ENCODE peak calls at places on chromosomes 16 and 17, in six cellular contexts. One of them, this sample, is unnamed.

GRCh38 chr17:1362065-1362848 is 37.8 kb downstream of the YWHAE start:
- DNase-seq in iPS DF 6.9: no peak
- DNase-seq in neural progenitor cell: no peak
- DNase-seq in fibroblast of lung: peak; percentile 26
- DNase-seq in Peyer's patch: no peak
- DNase-seq in left ventricle myocardium inferior: no peak
- DNase-seq in this sample: no peak

GRCh38 chr16:83996481-83997252 is 28.6 kb downstream of the NECAB2 start:
- DNase-seq in iPS DF 6.9: no peak
- DNase-seq in neural progenitor cell: no peak
- DNase-seq in fibroblast of lung: no peak
- DNase-seq in Peyer's patch: no peak
- DNase-seq in left ventricle myocardium inferior: no peak
- DNase-seq in this sample: no peak

GRCh38 chr16:54424043-54424451 is 137.5 kb upstream of the IRX3 start:
- DNase-seq in iPS DF 6.9: no peak
- DNase-seq in neural progenitor cell: no peak
- DNase-seq in fibroblast of lung: no peak
- DNase-seq in Peyer's patch: no peak
- DNase-seq in left ventricle myocardium inferior: no peak
- DNase-seq in this sample: no peak

GRCh38 chr17:47252766-47253512 is 688 bp upstream of the ITGB3 start:
- DNase-seq in iPS DF 6.9: no peak
- DNase-seq in neural progenitor cell: no peak
- DNase-seq in fibroblast of lung: no peak
- DNase-seq in Peyer's patch: no peak
- DNase-seq in left ventricle myocardium inferior: no peak
- DNase-seq in this sample: no peak

GRCh38 chr17:11719203-11719602 is 120.9 kb downstream of the DNAH9 start:
- DNase-seq in iPS DF 6.9: no peak
- DNase-seq in neural progenitor cell: no peak
- DNase-seq in fibroblast of lung: no peak
- DNase-seq in Peyer's patch: no peak
- DNase-seq in left ventricle myocardium inferior: no peak
- DNase-seq in this sample: no peak

GRCh38 chr16:46768809-46769208 is 20.7 kb upstream of the MYLK3 start:
- DNase-seq in iPS DF 6.9: no peak
- DNase-seq in neural progenitor cell: no peak
- DNase-seq in fibroblast of lung: no peak
- DNase-seq in Peyer's patch: no peak
- DNase-seq in left ventricle myocardium inferior: no peak
- DNase-seq in this sample: no peak

GRCh38 chr16:73019456-73020362 is 28.2 kb downstream of the ZFHX3 start:
- DNase-seq in iPS DF 6.9: no peak
- DNase-seq in neural progenitor cell: no peak
- DNase-seq in fibroblast of lung: peak; percentile 90
- DNase-seq in Peyer's patch: no peak
- DNase-seq in left ventricle myocardium inferior: no peak
- DNase-seq in this sample: no peak

GRCh38 chr17:82090549-82091263 is 7.3 kb downstream of the FASN start:
- DNase-seq in iPS DF 6.9: no peak
- DNase-seq in neural progenitor cell: no peak
- DNase-seq in fibroblast of lung: no peak
- DNase-seq in Peyer's patch: no peak
- DNase-seq in left ventricle myocardium inferior: peak; percentile 11
- DNase-seq in this sample: no peak

GRCh38 chr16:11696266-11697012 is 28.2 kb downstream of the SNN start:
- DNase-seq in iPS DF 6.9: no peak
- DNase-seq in neural progenitor cell: no peak
- DNase-seq in fibroblast of lung: no peak
- DNase-seq in Peyer's patch: no peak
- DNase-seq in left ventricle myocardium inferior: no peak
- DNase-seq in this sample: no peak

GRCh38 chr16:68037820-68038597 is 14.9 kb downstream of the DUS2 start:
- DNase-seq in iPS DF 6.9: no peak
- DNase-seq in neural progenitor cell: no peak
- DNase-seq in fibroblast of lung: no peak
- DNase-seq in Peyer's patch: peak; percentile 33
- DNase-seq in left ventricle myocardium inferior: no peak
- DNase-seq in this sample: no peak

GRCh38 chr16:77304883-77305282 is 105.7 kb downstream of the SYCE1L start:
- DNase-seq in iPS DF 6.9: no peak
- DNase-seq in neural progenitor cell: no peak
- DNase-seq in fibroblast of lung: no peak
- DNase-seq in Peyer's patch: no peak
- DNase-seq in left ventricle myocardium inferior: no peak
- DNase-seq in this sample: no peak

GRCh38 chr16:29784901-29785500 is 5.5 kb upstream of the KIF22 start:
- DNase-seq in iPS DF 6.9: peak; percentile 86
- DNase-seq in neural progenitor cell: peak; percentile 90
- DNase-seq in fibroblast of lung: peak; percentile 58
- DNase-seq in Peyer's patch: peak; percentile 65
- DNase-seq in left ventricle myocardium inferior: peak; percentile 79
- DNase-seq in this sample: peak; percentile 74

GRCh38 chr16:24002619-24003018 is 166.8 kb downstream of the PRKCB start:
- DNase-seq in iPS DF 6.9: no peak
- DNase-seq in neural progenitor cell: no peak
- DNase-seq in fibroblast of lung: no peak
- DNase-seq in Peyer's patch: no peak
- DNase-seq in left ventricle myocardium inferior: no peak
- DNase-seq in this sample: no peak

GRCh38 chr16:68361485-68361884 is 50.7 kb downstream of the PRMT7 start:
- DNase-seq in iPS DF 6.9: no peak
- DNase-seq in neural progenitor cell: no peak
- DNase-seq in fibroblast of lung: no peak
- DNase-seq in Peyer's patch: no peak
- DNase-seq in left ventricle myocardium inferior: no peak
- DNase-seq in this sample: no peak

GRCh38 chr17:74686761-74687160 is 26.0 kb downstream of the CD300LF start:
- DNase-seq in iPS DF 6.9: no peak
- DNase-seq in neural progenitor cell: no peak
- DNase-seq in fibroblast of lung: no peak
- DNase-seq in Peyer's patch: no peak
- DNase-seq in left ventricle myocardium inferior: no peak
- DNase-seq in this sample: no peak

GRCh38 chr16:88451586-88452484 is 1.2 kb upstream of the ZFPM1 start:
- DNase-seq in iPS DF 6.9: no peak
- DNase-seq in neural progenitor cell: no peak
- DNase-seq in fibroblast of lung: no peak
- DNase-seq in Peyer's patch: no peak
- DNase-seq in left ventricle myocardium inferior: no peak
- DNase-seq in this sample: no peak

GRCh38 chr16:89354325-89354724 is 136.0 kb downstream of the ANKRD11 start:
- DNase-seq in iPS DF 6.9: no peak
- DNase-seq in neural progenitor cell: no peak
- DNase-seq in fibroblast of lung: no peak
- DNase-seq in Peyer's patch: no peak
- DNase-seq in left ventricle myocardium inferior: peak; percentile 56
- DNase-seq in this sample: no peak

GRCh38 chr17:43952724-43953666 is 745 bp downstream of the PYY start:
- DNase-seq in iPS DF 6.9: peak; percentile 78
- DNase-seq in neural progenitor cell: peak; percentile 93
- DNase-seq in fibroblast of lung: no peak
- DNase-seq in Peyer's patch: no peak
- DNase-seq in left ventricle myocardium inferior: no peak
- DNase-seq in this sample: no peak

GRCh38 chr16:80614908-80615696 is 74.3 kb downstream of the DYNLRB2 start:
- DNase-seq in iPS DF 6.9: no peak
- DNase-seq in neural progenitor cell: no peak
- DNase-seq in fibroblast of lung: peak; percentile 99
- DNase-seq in Peyer's patch: no peak
- DNase-seq in left ventricle myocardium inferior: no peak
- DNase-seq in this sample: no peak
- H3K4me1 ChIP-seq in iPS DF 6.9: no peaks in the 10 kb centered on the region
- H3K4me1 ChIP-seq in neural progenitor cell: peaks cover 3% of the 10 kb centered on the region
- H3K4me1 ChIP-seq in fibroblast of lung: no peaks in the 10 kb centered on the region
- H3K4me1 ChIP-seq in Peyer's patch: no peaks in the 10 kb centered on the region
- H3K4me1 ChIP-seq in left ventricle myocardium inferior: no peaks in the 10 kb centered on the region
- H3K4me1 ChIP-seq in this sample: no peaks in the 10 kb centered on the region

GRCh38 chr17:10156579-10157488 is 41.6 kb downstream of the GAS7 start:
- DNase-seq in iPS DF 6.9: no peak
- DNase-seq in neural progenitor cell: no peak
- DNase-seq in fibroblast of lung: no peak
- DNase-seq in Peyer's patch: peak; percentile 49
- DNase-seq in left ventricle myocardium inferior: peak; percentile 47
- DNase-seq in this sample: peak; percentile 20
- H3K27ac ChIP-seq in iPS DF 6.9: no peak overlapping the region
- H3K27ac ChIP-seq in neural progenitor cell: no peak overlapping the region
- H3K27ac ChIP-seq in fibroblast of lung: no peak overlapping the region
- H3K27ac ChIP-seq in Peyer's patch: peak overlapping the region; percentile 36
- H3K27ac ChIP-seq in left ventricle myocardium inferior: peak overlapping the region; percentile 64
- H3K27ac ChIP-seq in this sample: peak overlapping the region; percentile 14

DNA sequence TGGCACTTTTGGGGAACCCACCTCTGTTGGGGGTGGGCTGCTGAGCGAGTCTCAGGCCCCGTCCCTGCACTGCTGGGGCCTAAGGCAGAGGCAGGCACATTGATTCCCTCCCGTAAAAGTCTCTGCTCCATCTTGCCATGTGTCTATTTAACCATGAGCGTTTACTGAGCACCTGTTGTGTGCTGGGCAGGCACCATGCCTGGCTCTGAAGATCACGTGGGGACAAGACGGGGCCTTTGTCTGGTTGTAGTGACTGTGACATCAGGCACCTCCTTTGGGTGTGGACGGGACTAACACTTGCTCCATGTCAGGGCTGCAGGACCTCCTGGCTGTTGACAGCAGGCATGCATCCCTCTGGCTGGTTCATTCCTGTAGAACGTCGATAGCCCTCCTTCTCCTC is 204.7 kb upstream of the CIBAR2 start:
- DNase-seq in iPS DF 6.9: no peak
- DNase-seq in neural progenitor cell: no peak
- DNase-seq in fibroblast of lung: no peak
- DNase-seq in Peyer's patch: no peak
- DNase-seq in left ventricle myocardium inferior: no peak
- DNase-seq in this sample: no peak
- H3K4me1 ChIP-seq in iPS DF 6.9: peaks cover 9% of the 10 kb centered on the region
- H3K4me1 ChIP-seq in neural progenitor cell: peaks cover 22% of the 10 kb centered on the region
- H3K4me1 ChIP-seq in fibroblast of lung: peaks cover 11% of the 10 kb centered on the region
- H3K4me1 ChIP-seq in Peyer's patch: no peaks in the 10 kb centered on the region
- H3K4me1 ChIP-seq in left ventricle myocardium inferior: peaks cover 27% of the 10 kb centered on the region
- H3K4me1 ChIP-seq in this sample: peaks cover 25% of the 10 kb centered on the region

GRCh38 chr17:30950669-30951399 is 20.0 kb upstream of the RNF135 start:
- DNase-seq in iPS DF 6.9: no peak
- DNase-seq in neural progenitor cell: no peak
- DNase-seq in fibroblast of lung: peak; percentile 65
- DNase-seq in Peyer's patch: no peak
- DNase-seq in left ventricle myocardium inferior: peak; percentile 72
- DNase-seq in this sample: peak; percentile 85
- H3K27ac ChIP-seq in iPS DF 6.9: no peak overlapping the region
- H3K27ac ChIP-seq in neural progenitor cell: no peak overlapping the region
- H3K27ac ChIP-seq in fibroblast of lung: no peak overlapping the region
- H3K27ac ChIP-seq in Peyer's patch: no peak overlapping the region
- H3K27ac ChIP-seq in left ventricle myocardium inferior: peak overlapping the region; percentile 61
- H3K27ac ChIP-seq in this sample: peak overlapping the region; percentile 43

GRCh38 chr17:76726231-76726765 is at the start of gene JMJD6:
- DNase-seq in iPS DF 6.9: peak; percentile 78
- DNase-seq in neural progenitor cell: peak; percentile 98
- DNase-seq in fibroblast of lung: peak; percentile 95
- DNase-seq in Peyer's patch: peak; percentile 94
- DNase-seq in left ventricle myocardium inferior: peak; percentile 96
- DNase-seq in this sample: peak; percentile 96
- H3K4me1 ChIP-seq in iPS DF 6.9: peaks cover 2% of the 10 kb centered on the region
- H3K4me1 ChIP-seq in neural progenitor cell: peaks cover 6% of the 10 kb centered on the region
- H3K4me1 ChIP-seq in fibroblast of lung: no peaks in the 10 kb centered on the region
- H3K4me1 ChIP-seq in Peyer's patch: peaks cover 3% of the 10 kb centered on the region
- H3K4me1 ChIP-seq in left ventricle myocardium inferior: peaks cover 86% of the 10 kb centered on the region
- H3K4me1 ChIP-seq in this sample: peaks cover 56% of the 10 kb centered on the region

GRCh38 chr17:61399131-61400057 is at the start of gene TBX2:
- DNase-seq in iPS DF 6.9: no peak
- DNase-seq in neural progenitor cell: peak; percentile 67
- DNase-seq in fibroblast of lung: peak; percentile 93
- DNase-seq in Peyer's patch: no peak
- DNase-seq in left ventricle myocardium inferior: peak; percentile 88
- DNase-seq in this sample: peak; percentile 89
- H3K27ac ChIP-seq in iPS DF 6.9: no peak within 1 kb of the TSS
- H3K27ac ChIP-seq in neural progenitor cell: no peak within 1 kb of the TSS
- H3K27ac ChIP-seq in fibroblast of lung: peak within 1 kb of the TSS; percentile 95
- H3K27ac ChIP-seq in Peyer's patch: peak within 1 kb of the TSS; percentile 38
- H3K27ac ChIP-seq in left ventricle myocardium inferior: peak within 1 kb of the TSS; percentile 93
- H3K27ac ChIP-seq in this sample: peak within 1 kb of the TSS; percentile 82

GRCh38 chr17:3639981-3640596 is 3.5 kb downstream of the CTNS start:
- DNase-seq in iPS DF 6.9: no peak
- DNase-seq in neural progenitor cell: peak; percentile 22
- DNase-seq in fibroblast of lung: peak; percentile 72
- DNase-seq in Peyer's patch: no peak
- DNase-seq in left ventricle myocardium inferior: no peak
- DNase-seq in this sample: no peak

GRCh38 chr17:3641014-3641413 is 4.5 kb downstream of the CTNS start:
- DNase-seq in iPS DF 6.9: no peak
- DNase-seq in neural progenitor cell: no peak
- DNase-seq in fibroblast of lung: no peak
- DNase-seq in Peyer's patch: no peak
- DNase-seq in left ventricle myocardium inferior: no peak
- DNase-seq in this sample: no peak

GRCh38 chr17:3636908-3637373 is 381 bp downstream of the CTNS start:
- DNase-seq in iPS DF 6.9: no peak
- DNase-seq in neural progenitor cell: peak; percentile 56
- DNase-seq in fibroblast of lung: no peak
- DNase-seq in Peyer's patch: no peak
- DNase-seq in left ventricle myocardium inferior: no peak
- DNase-seq in this sample: no peak

GRCh38 chr17:3645310-3645709 is 8.8 kb downstream of the CTNS start:
- DNase-seq in iPS DF 6.9: no peak
- DNase-seq in neural progenitor cell: no peak
- DNase-seq in fibroblast of lung: no peak
- DNase-seq in Peyer's patch: no peak
- DNase-seq in left ventricle myocardium inferior: no peak
- DNase-seq in this sample: no peak

DNA sequence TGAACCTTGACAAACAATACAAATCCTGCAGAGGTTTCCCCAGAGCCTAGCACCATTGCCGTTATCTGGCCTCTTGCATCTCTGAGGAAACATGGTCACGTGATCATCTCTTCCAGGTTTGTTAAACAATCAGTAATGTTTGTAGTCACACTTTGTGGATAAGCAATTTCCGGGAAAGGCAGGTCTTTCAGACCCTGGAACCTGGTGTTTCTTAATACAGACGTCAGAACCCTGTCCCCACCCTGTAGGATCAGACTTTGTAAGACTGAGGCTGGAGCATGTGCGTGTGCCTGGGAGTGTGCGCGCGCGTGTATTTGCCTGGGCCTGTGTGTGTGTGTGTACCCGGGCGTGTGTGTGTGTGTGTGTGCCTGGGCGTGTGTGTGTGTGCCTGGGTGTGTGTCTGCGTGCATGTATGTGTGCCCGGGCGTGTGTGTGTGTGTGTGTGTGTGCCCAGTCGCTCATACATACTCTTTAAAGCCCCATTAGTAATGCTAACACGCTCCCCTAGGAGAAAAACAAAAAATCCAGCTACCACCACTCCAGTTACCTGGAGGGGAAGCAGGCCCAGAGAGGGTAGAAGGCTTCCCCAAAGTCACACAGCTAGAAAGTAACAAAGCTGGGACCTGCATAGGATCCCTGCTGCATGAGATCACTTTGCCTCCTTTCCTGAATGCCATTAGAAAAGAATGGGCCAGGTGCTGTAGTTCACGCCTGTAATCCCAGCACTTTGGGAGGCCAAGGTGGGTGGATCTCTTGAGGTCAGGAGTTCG is 5.3 kb downstream of the CTNS start:
- DNase-seq in iPS DF 6.9: no peak
- DNase-seq in neural progenitor cell: no peak
- DNase-seq in fibroblast of lung: no peak
- DNase-seq in Peyer's patch: no peak
- DNase-seq in left ventricle myocardium inferior: no peak
- DNase-seq in this sample: no peak
- H3K4me1 ChIP-seq in iPS DF 6.9: peaks cover 3% of the 10 kb centered on the region
- H3K4me1 ChIP-seq in neural progenitor cell: peaks cover 8% of the 10 kb centered on the region
- H3K4me1 ChIP-seq in fibroblast of lung: no peaks in the 10 kb centered on the region
- H3K4me1 ChIP-seq in Peyer's patch: peaks cover 3% of the 10 kb centered on the region
- H3K4me1 ChIP-seq in left ventricle myocardium inferior: peaks cover 30% of the 10 kb centered on the region
- H3K4me1 ChIP-seq in this sample: peaks cover 30% of the 10 kb centered on the region

GRCh38 chr17:59361916-59362810 is 30.7 kb downstream of the YPEL2 start:
- DNase-seq in iPS DF 6.9: no peak
- DNase-seq in neural progenitor cell: no peak
- DNase-seq in fibroblast of lung: peak; percentile 98
- DNase-seq in Peyer's patch: peak; percentile 49
- DNase-seq in left ventricle myocardium inferior: no peak
- DNase-seq in this sample: no peak
- H3K27ac ChIP-seq in iPS DF 6.9: no peak overlapping the region
- H3K27ac ChIP-seq in neural progenitor cell: no peak overlapping the region
- H3K27ac ChIP-seq in fibroblast of lung: no peak overlapping the region
- H3K27ac ChIP-seq in Peyer's patch: peak overlapping the region; percentile 81
- H3K27ac ChIP-seq in left ventricle myocardium inferior: peak overlapping the region; percentile 97
- H3K27ac ChIP-seq in this sample: peak overlapping the region; percentile 38